ENCODE peak calls at places on chromosome 12, in four cellular contexts. X, U, A and H are unnamed samples.

GRCh38 chr12:27756670-27757069 is 23.4 kb upstream of the KLHL42 start:
- DNase-seq in U (no peak), X (no peak), A (no peak), H (no peak)

GRCh38 chr12:58408516-58408915 is 467.1 kb downstream of the ATP23 start:
- DNase-seq in U (peak), X (no peak), A (no peak), H (peak)

GRCh38 chr12:56927281-56927680 is 6.9 kb downstream of the SDR9C7 start:
- DNase-seq in A (no peak), X (no peak), U (no peak), H (no peak)

GRCh38 chr12:72511906-72512305 is 239.7 kb downstream of the TRHDE start:
- DNase-seq in X (no peak), A (no peak), U (peak), H (peak)

GRCh38 chr12:2294651-2295475 is 242.1 kb downstream of the CACNA1C start:
- DNase-seq in U (peak), A (no peak), X (peak), H (peak)

GRCh38 chr12:78746001-78746400 is 118.6 kb upstream of the SYT1 start:
- DNase-seq in A (no peak), X (no peak), U (no peak), H (no peak)

GRCh38 chr12:100043657-100044056 is 58.9 kb upstream of the ANKS1B start:
- DNase-seq in X (no peak), U (no peak), A (no peak), H (no peak)

GRCh38 chr12:132170637-132171292 is 26.5 kb downstream of the NOC4L start:
- DNase-seq in X (peak), U (no peak), A (no peak), H (no peak)

GRCh38 chr12:70994217-70994788 is 73.8 kb upstream of the PTPRR start:
- DNase-seq in A (no peak), X (no peak), U (peak), H (peak)

GRCh38 chr12:66596189-66596588 is 82.7 kb downstream of the GRIP1 start:
- DNase-seq in X (no peak), U (peak), A (no peak), H (no peak)

GRCh38 chr12:53004582-53004981 is 1.7 kb upstream of the EIF4B start:
- DNase-seq in U (peak), X (no peak), A (no peak), H (no peak)

GRCh38 chr12:13474381-13474780 is 277.9 kb downstream of the EMP1 start:
- DNase-seq in X (no peak), U (no peak), A (no peak), H (no peak)

GRCh38 chr12:104133861-104134260 is 4.1 kb downstream of the NFYB start:
- DNase-seq in U (peak), X (no peak), A (no peak), H (peak)

GRCh38 chr12:94872671-94873367 is 130.7 kb downstream of the NDUFA12 start:
- DNase-seq in U (no peak), X (no peak), A (no peak), H (no peak)

GRCh38 chr12:123041811-123042655 is 61.6 kb downstream of the ARL6IP4 start:
- DNase-seq in X (no peak), A (no peak), U (no peak), H (peak)

GRCh38 chr12:47881826-47882427 is 22.9 kb downstream of the VDR start:
- DNase-seq in A (no peak), U (peak), X (no peak), H (peak)

GRCh38 chr12:105820407-105821140 is 318.2 kb downstream of the NUAK1 start:
- DNase-seq in U (peak), X (no peak), A (no peak), H (peak)

GRCh38 chr12:6434205-6435180 is 10.3 kb upstream of the CD27 start:
- DNase-seq in U (no peak), A (no peak), X (no peak), H (no peak)

GRCh38 chr12:15982471-15982870 is 71.3 kb downstream of the DERA start:
- DNase-seq in A (no peak), U (peak), X (no peak), H (peak)

GRCh38 chr12:79997115-79997805 is 62.4 kb upstream of the PPP1R12A start:
- DNase-seq in A (no peak), U (peak), X (no peak), H (no peak)

GRCh38 chr12:112303004-112303403 is 79.2 kb downstream of the HECTD4 start:
- DNase-seq in X (no peak), U (peak), A (no peak), H (peak)

GRCh38 chr12:62519043-62519442 is 52.4 kb downstream of the MON2 start:
- DNase-seq in X (no peak), A (no peak), U (no peak), H (no peak)

GRCh38 chr12:6200266-6201198 is at the start of gene CD9:
- DNase-seq in A (no peak), X (peak), U (no peak), H (peak)

GRCh38 chr12:111942557-111942956 is 70.4 kb downstream of the TMEM116 start:
- DNase-seq in U (peak), A (no peak), X (no peak), H (peak)

GRCh38 chr12:49414364-49414763 is 47.1 kb downstream of the SPATS2 start:
- DNase-seq in A (no peak), U (no peak), X (no peak), H (no peak)

GRCh38 chr12:6822461-6823135 is 977 bp downstream of the GPR162 start:
- DNase-seq in U (no peak), X (no peak), A (no peak), H (no peak)

GRCh38 chr12:80593766-80594165 is 113.7 kb upstream of the MYF6 start:
- DNase-seq in X (no peak), A (no peak), U (peak), H (peak)

GRCh38 chr12:123973552-123974341 is 732 bp downstream of the ZNF664 start:
- DNase-seq in X (peak), U (peak), A (peak), H (no peak)

GRCh38 chr12:879641-880040 is 69.9 kb downstream of the RAD52 start:
- DNase-seq in U (peak), X (no peak), A (no peak), H (peak)

GRCh38 chr12:68356060-68356748 is 24.0 kb upstream of the MDM1 start:
- DNase-seq in X (no peak), A (no peak), U (peak), H (no peak)

GRCh38 chr12:68359669-68360068 is 27.5 kb upstream of the MDM1 start:
- DNase-seq in X (no peak), U (peak), A (no peak), H (no peak)

GRCh38 chr12:68361953-68362352 is 29.8 kb upstream of the MDM1 start:
- DNase-seq in U (no peak), X (no peak), A (no peak), H (no peak)

DNA sequence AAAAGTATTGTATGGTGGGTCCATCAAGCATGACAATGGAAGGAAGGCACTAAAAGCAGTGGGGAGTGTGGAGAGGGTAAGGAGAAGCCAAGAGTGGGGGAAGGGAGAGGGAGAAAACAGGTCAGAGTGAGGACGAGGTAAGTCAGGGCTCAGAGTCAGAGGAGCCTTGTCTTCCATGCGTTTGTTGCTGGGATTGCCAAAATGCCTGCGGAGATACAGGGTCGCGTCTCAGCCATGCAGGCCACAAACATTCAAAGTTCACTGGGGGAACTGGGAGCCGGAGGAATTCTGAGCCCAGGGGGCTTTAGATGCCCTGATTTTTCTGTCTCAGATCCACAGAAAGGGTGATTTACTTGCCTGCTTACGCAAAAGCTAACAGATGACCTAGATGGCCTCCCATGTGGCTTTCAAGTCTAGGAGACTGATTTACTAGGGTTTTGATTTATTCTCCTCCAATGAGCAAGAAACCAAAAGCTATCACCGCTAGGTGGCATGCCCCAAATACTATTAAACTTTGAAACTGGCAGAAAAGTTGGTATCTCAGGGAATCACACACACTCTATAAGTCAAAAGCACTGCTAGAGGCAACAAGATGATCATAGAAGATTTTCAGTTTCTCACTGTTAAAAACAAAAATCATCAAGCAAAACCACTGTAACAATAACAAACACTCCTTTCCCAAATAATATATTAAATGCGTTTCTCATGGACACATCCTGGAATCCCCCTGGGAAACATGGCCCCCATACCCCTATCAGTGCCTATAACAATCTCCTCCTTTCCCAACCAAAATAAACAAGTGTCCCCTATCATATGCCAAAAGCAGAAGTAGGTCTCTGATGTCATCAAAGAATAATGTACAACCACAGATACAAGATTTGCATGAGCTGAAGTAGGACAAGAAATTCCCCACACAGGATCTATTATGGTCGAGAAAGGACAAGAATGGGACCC is 26.6 kb upstream of the MDM1 start:
- DNase-seq in U (peak), X (no peak), A (peak), H (peak)
- TF ChIP-seq CTCF in U (peak), X (peak), A (peak), H (peak)

DNA sequence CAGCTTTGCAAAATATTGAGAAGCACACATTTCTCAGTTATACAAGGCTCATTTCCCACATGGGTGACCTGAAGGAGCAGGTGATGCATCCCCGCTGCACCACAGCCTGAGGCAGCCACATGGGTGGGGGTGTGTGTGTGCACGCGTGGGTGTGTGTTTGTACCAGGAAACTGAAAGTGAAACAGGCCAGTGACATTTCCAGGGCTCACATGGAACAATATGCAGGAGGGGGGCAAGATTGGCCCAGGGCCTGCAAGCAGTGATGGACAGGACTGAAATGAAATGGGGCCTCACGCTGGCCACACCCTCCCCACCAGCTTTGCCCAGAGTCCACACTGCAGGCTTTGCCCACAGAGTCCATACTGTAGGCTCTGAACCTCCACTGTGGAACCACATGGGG is 154.2 kb upstream of the PARP11 start:
- DNase-seq in X (no peak), U (no peak), A (no peak), H (no peak)
- TF ChIP-seq CTCF in X (no peak), U (no peak), A (no peak), H (no peak)

GRCh38 chr12:45131506-45131905 is 80.6 kb upstream of the DBX2 start:
- DNase-seq in A (no peak), X (no peak), U (no peak), H (no peak)

GRCh38 chr12:45125997-45126396 is 75.1 kb upstream of the DBX2 start:
- DNase-seq in X (no peak), A (no peak), U (no peak), H (no peak)

GRCh38 chr12:45128637-45129036 is 77.7 kb upstream of the DBX2 start:
- DNase-seq in X (no peak), U (no peak), A (no peak), H (no peak)

GRCh38 chr12:45130881-45131281 is 80.0 kb upstream of the DBX2 start:
- DNase-seq in A (peak), X (no peak), U (peak), H (peak)
- TF ChIP-seq CTCF in A (peak), X (peak), U (peak), H (peak)

GRCh38 chr12:119676573-119676972 is 8.6 kb downstream of the PRKAB1 start:
- DNase-seq in X (no peak), U (no peak), A (no peak), H (no peak)
- TF ChIP-seq CTCF in X (no peak), U (no peak), A (no peak), H (no peak)

GRCh38 chr12:14936224-14936861 is 2.0 kb downstream of the ERP27 start:
- DNase-seq in U (no peak), A (no peak), X (no peak), H (no peak)
- TF ChIP-seq CTCF in U (no peak), A (peak), X (peak), H (peak)